ENCODE peak calls at places on chromosomes 16 and 17, in six cellular contexts. One of them, this sample, is unnamed.

GRCh38 chr16:71428883-71429282 is 13.0 kb downstream of the TLE7 start:
- DNase-seq in progenitor cell of endocrine pancreas: no peak
- DNase-seq in mucosa of descending colon: no peak
- DNase-seq in BE2C: no peak
- DNase-seq in fibroblast of mammary gland: no peak
- DNase-seq in H9: no peak
- DNase-seq in this sample: no peak

GRCh38 chr17:31558748-31559646 is 167.5 kb downstream of the RAB11FIP4 start:
- DNase-seq in BE2C: peak
- DNase-seq in H9: peak
- DNase-seq in mucosa of descending colon: peak
- DNase-seq in fibroblast of mammary gland: peak
- DNase-seq in progenitor cell of endocrine pancreas: peak
- DNase-seq in this sample: peak

GRCh38 chr16:11774065-11774626 is 22.9 kb downstream of the ZC3H7A start:
- DNase-seq in mucosa of descending colon: no peak
- DNase-seq in BE2C: no peak
- DNase-seq in fibroblast of mammary gland: no peak
- DNase-seq in progenitor cell of endocrine pancreas: no peak
- DNase-seq in H9: no peak
- DNase-seq in this sample: no peak

GRCh38 chr17:58004060-58004459 is 3.0 kb downstream of the SRSF1 start:
- DNase-seq in progenitor cell of endocrine pancreas: no peak
- DNase-seq in BE2C: no peak
- DNase-seq in fibroblast of mammary gland: no peak
- DNase-seq in H9: no peak
- DNase-seq in mucosa of descending colon: no peak
- DNase-seq in this sample: no peak

GRCh38 chr17:19644493-19645210 is 3.9 kb upstream of the ALDH3A2 start:
- DNase-seq in progenitor cell of endocrine pancreas: no peak
- DNase-seq in fibroblast of mammary gland: peak
- DNase-seq in BE2C: no peak
- DNase-seq in mucosa of descending colon: no peak
- DNase-seq in H9: no peak
- DNase-seq in this sample: no peak

GRCh38 chr17:58402047-58402446 is 15.3 kb downstream of the RNF43 start:
- DNase-seq in progenitor cell of endocrine pancreas: no peak
- DNase-seq in H9: no peak
- DNase-seq in BE2C: no peak
- DNase-seq in fibroblast of mammary gland: no peak
- DNase-seq in mucosa of descending colon: no peak
- DNase-seq in this sample: no peak

GRCh38 chr16:11413907-11414595 is 68.8 kb downstream of the RMI2 start:
- DNase-seq in H9: no peak
- DNase-seq in fibroblast of mammary gland: no peak
- DNase-seq in BE2C: no peak
- DNase-seq in mucosa of descending colon: no peak
- DNase-seq in progenitor cell of endocrine pancreas: no peak
- DNase-seq in this sample: no peak

GRCh38 chr16:69241911-69242310 is 54.9 kb downstream of the SNTB2 start:
- DNase-seq in BE2C: no peak
- DNase-seq in progenitor cell of endocrine pancreas: no peak
- DNase-seq in H9: no peak
- DNase-seq in fibroblast of mammary gland: peak
- DNase-seq in mucosa of descending colon: no peak
- DNase-seq in this sample: no peak

GRCh38 chr17:49600949-49601348 is 25.3 kb downstream of the NXPH3 start:
- DNase-seq in mucosa of descending colon: no peak
- DNase-seq in fibroblast of mammary gland: no peak
- DNase-seq in progenitor cell of endocrine pancreas: no peak
- DNase-seq in BE2C: no peak
- DNase-seq in H9: no peak
- DNase-seq in this sample: no peak

GRCh38 chr16:35252356-35252936 is 1793.0 kb downstream of the TP53TG3F start:
- DNase-seq in progenitor cell of endocrine pancreas: no peak
- DNase-seq in H9: no peak
- DNase-seq in fibroblast of mammary gland: peak
- DNase-seq in mucosa of descending colon: no peak
- DNase-seq in BE2C: no peak
- DNase-seq in this sample: no peak

GRCh38 chr16:27749547-27749875 is 199.6 kb downstream of the KATNIP start:
- DNase-seq in mucosa of descending colon: peak
- DNase-seq in fibroblast of mammary gland: no peak
- DNase-seq in H9: no peak
- DNase-seq in BE2C: no peak
- DNase-seq in progenitor cell of endocrine pancreas: no peak
- DNase-seq in this sample: no peak

GRCh38 chr16:27747946-27748345 is 198.0 kb downstream of the KATNIP start:
- DNase-seq in mucosa of descending colon: no peak
- DNase-seq in fibroblast of mammary gland: no peak
- DNase-seq in H9: no peak
- DNase-seq in progenitor cell of endocrine pancreas: no peak
- DNase-seq in BE2C: no peak
- DNase-seq in this sample: no peak

GRCh38 chr16:27751676-27752075 is 201.7 kb downstream of the KATNIP start:
- DNase-seq in mucosa of descending colon: peak
- DNase-seq in progenitor cell of endocrine pancreas: no peak
- DNase-seq in BE2C: no peak
- DNase-seq in H9: no peak
- DNase-seq in fibroblast of mammary gland: no peak
- DNase-seq in this sample: no peak

GRCh38 chr16:27749946-27750345 is 200.0 kb downstream of the KATNIP start:
- DNase-seq in H9: no peak
- DNase-seq in progenitor cell of endocrine pancreas: no peak
- DNase-seq in BE2C: no peak
- DNase-seq in mucosa of descending colon: peak
- DNase-seq in fibroblast of mammary gland: no peak
- DNase-seq in this sample: no peak

DNA sequence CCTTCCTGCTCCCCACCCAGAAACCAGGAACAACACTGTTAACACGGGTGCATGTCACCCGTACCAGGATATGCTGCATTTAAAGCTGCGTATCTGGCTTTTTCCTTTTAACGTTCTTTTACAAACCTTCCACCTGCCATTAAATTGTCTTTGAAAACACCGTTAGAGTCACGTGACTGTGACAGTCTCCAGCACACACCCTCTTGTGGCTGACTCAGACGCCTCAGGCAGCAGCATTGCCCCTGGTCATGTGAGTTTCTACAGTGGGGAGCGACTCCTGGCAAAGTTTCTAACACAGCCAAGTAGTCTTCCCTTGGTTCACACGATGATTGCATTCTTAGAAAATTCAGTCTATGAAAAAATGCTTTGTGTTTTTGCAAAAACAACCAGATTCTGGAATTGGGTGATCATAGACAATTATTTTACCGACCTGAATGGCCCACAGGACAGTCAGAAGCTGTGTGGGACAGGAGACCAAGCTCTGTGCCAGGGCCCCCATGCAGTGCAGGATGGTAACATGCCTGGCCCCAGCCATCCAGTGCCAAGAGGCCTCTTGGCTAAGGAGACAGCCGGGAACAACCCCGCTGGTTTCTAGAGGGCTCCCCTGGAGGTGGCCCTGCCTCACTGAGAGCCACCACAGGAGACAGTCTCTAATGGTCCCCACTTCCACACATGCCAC is 199.1 kb downstream of the KATNIP start:
- DNase-seq in fibroblast of mammary gland: peak
- DNase-seq in BE2C: peak
- DNase-seq in H9: peak
- DNase-seq in mucosa of descending colon: peak
- DNase-seq in progenitor cell of endocrine pancreas: no peak
- DNase-seq in this sample: no peak
- TF ChIP-seq CTCF in fibroblast of mammary gland: peak
- TF ChIP-seq CTCF in BE2C: peak
- TF ChIP-seq CTCF in H9: peak
- TF ChIP-seq CTCF in mucosa of descending colon: peak
- TF ChIP-seq CTCF in progenitor cell of endocrine pancreas: peak
- TF ChIP-seq CTCF in this sample: no peak

DNA sequence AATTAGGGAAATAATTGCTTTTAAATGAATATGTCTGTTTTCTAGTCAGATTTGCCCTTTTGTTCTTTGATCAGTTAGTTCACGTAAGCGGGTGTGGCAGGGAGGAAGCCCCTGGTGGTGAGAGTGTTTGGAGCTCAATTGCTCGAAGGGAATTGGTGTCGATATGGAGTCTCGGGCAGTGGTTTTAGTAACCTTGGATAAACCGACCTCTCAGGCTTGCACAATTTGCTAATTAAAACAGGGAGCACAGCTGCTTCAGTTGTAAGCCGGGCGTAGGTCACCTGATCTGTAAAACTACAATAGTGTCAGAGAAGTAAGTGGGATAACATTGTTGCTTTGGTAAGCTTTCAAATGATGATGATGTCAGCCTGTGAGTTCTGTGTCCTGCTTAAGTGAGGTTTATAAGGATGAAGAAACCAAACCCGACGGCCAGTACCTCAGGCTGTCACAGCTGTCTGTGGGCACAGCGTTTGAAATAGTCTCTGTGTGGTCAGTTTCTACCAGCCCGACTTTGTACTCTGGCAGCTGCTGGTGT is 2.9 kb downstream of the ZNF750 start:
- DNase-seq in progenitor cell of endocrine pancreas: no peak
- DNase-seq in H9: no peak
- DNase-seq in fibroblast of mammary gland: peak
- DNase-seq in mucosa of descending colon: no peak
- DNase-seq in BE2C: no peak
- DNase-seq in this sample: no peak
- TF ChIP-seq CTCF in progenitor cell of endocrine pancreas: no peak
- TF ChIP-seq CTCF in H9: peak
- TF ChIP-seq CTCF in fibroblast of mammary gland: peak
- TF ChIP-seq CTCF in mucosa of descending colon: no peak
- TF ChIP-seq CTCF in BE2C: peak
- TF ChIP-seq CTCF in this sample: peak

DNA sequence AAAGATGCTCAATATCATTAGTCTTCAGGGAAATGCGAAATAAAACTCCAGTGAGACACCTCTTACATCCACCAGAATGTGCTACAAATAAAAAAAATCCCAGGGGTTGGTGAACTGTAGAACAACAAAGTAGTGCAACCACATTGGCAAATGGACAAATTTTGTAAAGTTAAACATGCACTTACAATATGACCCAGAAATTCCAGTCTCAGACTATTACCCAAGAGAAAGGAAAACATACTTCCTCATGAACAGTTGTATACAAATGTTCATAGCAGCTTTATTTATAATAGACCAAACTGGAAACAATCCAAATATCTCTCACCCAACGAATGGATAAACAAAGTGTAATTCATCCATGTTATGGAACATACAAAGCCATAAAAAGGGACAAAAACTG is 239.5 kb downstream of the ABCC12 start:
- DNase-seq in fibroblast of mammary gland: no peak
- DNase-seq in mucosa of descending colon: no peak
- DNase-seq in progenitor cell of endocrine pancreas: no peak
- DNase-seq in H9: no peak
- DNase-seq in BE2C: no peak
- DNase-seq in this sample: no peak
- TF ChIP-seq CTCF in fibroblast of mammary gland: no peak
- TF ChIP-seq CTCF in mucosa of descending colon: no peak
- TF ChIP-seq CTCF in progenitor cell of endocrine pancreas: no peak
- TF ChIP-seq CTCF in H9: no peak
- TF ChIP-seq CTCF in BE2C: no peak
- TF ChIP-seq CTCF in this sample: no peak

GRCh38 chr16:88754912-88755744 is 29.9 kb downstream of the PIEZO1 start:
- DNase-seq in H9: peak
- DNase-seq in fibroblast of mammary gland: peak
- DNase-seq in BE2C: no peak
- DNase-seq in mucosa of descending colon: no peak
- DNase-seq in progenitor cell of endocrine pancreas: no peak
- DNase-seq in this sample: no peak
- TF ChIP-seq CTCF in H9: peak
- TF ChIP-seq CTCF in fibroblast of mammary gland: no peak
- TF ChIP-seq CTCF in BE2C: peak
- TF ChIP-seq CTCF in mucosa of descending colon: no peak
- TF ChIP-seq CTCF in progenitor cell of endocrine pancreas: peak
- TF ChIP-seq CTCF in this sample: peak

GRCh38 chr16:29862884-29863668 is at the start of gene CDIPT:
- DNase-seq in fibroblast of mammary gland: peak
- DNase-seq in mucosa of descending colon: peak
- DNase-seq in BE2C: peak
- DNase-seq in progenitor cell of endocrine pancreas: peak
- DNase-seq in H9: peak
- DNase-seq in this sample: peak
- TF ChIP-seq CTCF in fibroblast of mammary gland: peak
- TF ChIP-seq CTCF in mucosa of descending colon: peak
- TF ChIP-seq CTCF in BE2C: peak
- TF ChIP-seq CTCF in progenitor cell of endocrine pancreas: peak
- TF ChIP-seq CTCF in H9: peak
- TF ChIP-seq CTCF in this sample: no peak

GRCh38 chr17:47713980-47714689 is 18.9 kb upstream of the TBX21 start:
- DNase-seq in H9: peak
- DNase-seq in progenitor cell of endocrine pancreas: no peak
- DNase-seq in BE2C: no peak
- DNase-seq in fibroblast of mammary gland: no peak
- DNase-seq in mucosa of descending colon: no peak
- DNase-seq in this sample: no peak
- TF ChIP-seq CTCF in H9: peak
- TF ChIP-seq CTCF in progenitor cell of endocrine pancreas: peak
- TF ChIP-seq CTCF in BE2C: no peak
- TF ChIP-seq CTCF in fibroblast of mammary gland: no peak
- TF ChIP-seq CTCF in mucosa of descending colon: no peak
- TF ChIP-seq CTCF in this sample: no peak

GRCh38 chr16:5500526-5500925 is 402.9 kb upstream of the EEF2KMT start:
- DNase-seq in fibroblast of mammary gland: no peak
- DNase-seq in progenitor cell of endocrine pancreas: no peak
- DNase-seq in mucosa of descending colon: no peak
- DNase-seq in BE2C: no peak
- DNase-seq in H9: no peak
- DNase-seq in this sample: no peak

GRCh38 chr16:5505093-5505887 is 407.7 kb upstream of the EEF2KMT start:
- DNase-seq in fibroblast of mammary gland: no peak
- DNase-seq in H9: no peak
- DNase-seq in mucosa of descending colon: no peak
- DNase-seq in BE2C: peak
- DNase-seq in progenitor cell of endocrine pancreas: no peak
- DNase-seq in this sample: no peak

GRCh38 chr16:5502944-5503343 is 405.3 kb upstream of the EEF2KMT start:
- DNase-seq in mucosa of descending colon: no peak
- DNase-seq in H9: no peak
- DNase-seq in BE2C: no peak
- DNase-seq in fibroblast of mammary gland: no peak
- DNase-seq in progenitor cell of endocrine pancreas: no peak
- DNase-seq in this sample: no peak

GRCh38 chr16:5504028-5504758 is 406.6 kb upstream of the EEF2KMT start:
- DNase-seq in fibroblast of mammary gland: no peak
- DNase-seq in mucosa of descending colon: no peak
- DNase-seq in BE2C: peak
- DNase-seq in progenitor cell of endocrine pancreas: no peak
- DNase-seq in H9: no peak
- DNase-seq in this sample: no peak

GRCh38 chr16:5502467-5502869 is 404.9 kb upstream of the EEF2KMT start:
- DNase-seq in H9: peak
- DNase-seq in fibroblast of mammary gland: no peak
- DNase-seq in mucosa of descending colon: no peak
- DNase-seq in progenitor cell of endocrine pancreas: peak
- DNase-seq in BE2C: peak
- DNase-seq in this sample: peak
- TF ChIP-seq CTCF in H9: peak
- TF ChIP-seq CTCF in fibroblast of mammary gland: no peak
- TF ChIP-seq CTCF in mucosa of descending colon: no peak
- TF ChIP-seq CTCF in progenitor cell of endocrine pancreas: peak
- TF ChIP-seq CTCF in BE2C: peak
- TF ChIP-seq CTCF in this sample: peak

This sample was measured in glutamatergic neuron.